ENCODE peak calls at places on chromosomes 2 and 18, in four cellular contexts. W is heart right ventricle, L is fibroblast of pulmonary artery, Y is spleen. G is an unnamed sample.

GRCh38 chr2:182763311-182763912 is 47.4 kb downstream of the DNAJC10 start:
- DNase-seq in W (peak), L (peak), Y (no peak), G (no peak)

GRCh38 chr2:38907743-38908562 is 18.3 kb downstream of the ARHGEF33 start:
- DNase-seq in W (no peak), L (no peak), Y (no peak), G (peak)

GRCh38 chr2:7405861-7406715 is 488.9 kb downstream of the RNF144A start:
- DNase-seq in W (peak), L (no peak), Y (no peak), G (no peak)

GRCh38 chr18:74331404-74331803 is 15.8 kb downstream of the C18orf63 start:
- DNase-seq in W (no peak), L (peak), Y (no peak), G (no peak)

GRCh38 chr2:227154976-227155375 is 9.0 kb downstream of the COL4A4 start:
- DNase-seq in W (peak), L (peak), Y (no peak), G (no peak)

GRCh38 chr2:105746177-105747080 is 1.7 kb downstream of the NCK2 start:
- DNase-seq in W (peak), L (no peak), Y (peak), G (peak)

GRCh38 chr2:71611781-71612545 is 158.6 kb downstream of the DYSF start:
- DNase-seq in W (no peak), L (no peak), Y (no peak), G (no peak)

GRCh38 chr18:48470484-48471180 is 61.4 kb upstream of the ZBTB7C start:
- DNase-seq in W (no peak), L (peak), Y (no peak), G (no peak)

GRCh38 chr2:207902822-207903221 is 122.5 kb downstream of the PLEKHM3 start:
- DNase-seq in W (no peak), L (peak), Y (no peak), G (no peak)

GRCh38 chr2:10146366-10147005 is 23.9 kb downstream of the RRM2 start:
- DNase-seq in W (no peak), L (no peak), Y (peak), G (no peak)

GRCh38 chr2:207528980-207529329 is 807 bp upstream of the CREB1 start:
- DNase-seq in W (peak), L (peak), Y (no peak), G (no peak)

GRCh38 chr2:235144291-235144690 is 192.5 kb downstream of the SH3BP4 start:
- DNase-seq in W (no peak), L (no peak), Y (no peak), G (no peak)

GRCh38 chr18:22466608-22467390 is 49.1 kb upstream of the CTAGE1 start:
- DNase-seq in W (peak), L (peak), Y (no peak), G (no peak)

GRCh38 chr2:182372661-182373060 is 54.2 kb downstream of the PDE1A start:
- DNase-seq in W (peak), L (peak), Y (no peak), G (no peak)

GRCh38 chr2:27884546-27884945 is 5.6 kb downstream of the RBKS start:
- DNase-seq in W (no peak), L (no peak), Y (no peak), G (no peak)

GRCh38 chr2:172813314-172813888 is 77.8 kb downstream of the RAPGEF4 start:
- DNase-seq in W (peak), L (peak), Y (no peak), G (no peak)

GRCh38 chr18:2147424-2147823 is 423.9 kb downstream of the METTL4 start:
- DNase-seq in W (no peak), L (peak), Y (no peak), G (no peak)

GRCh38 chr2:173649527-173650219 is 295.0 kb downstream of the CDCA7 start:
- DNase-seq in W (no peak), L (no peak), Y (no peak), G (no peak)

GRCh38 chr2:186687774-186688173 is 6.1 kb upstream of the FAM171B start:
- DNase-seq in W (no peak), L (peak), Y (no peak), G (no peak)

GRCh38 chr18:62885804-62886203 is 170.5 kb downstream of the PHLPP1 start:
- DNase-seq in W (no peak), L (no peak), Y (no peak), G (no peak)

GRCh38 chr2:162312853-162313252 is 5.6 kb downstream of the IFIH1 start:
- DNase-seq in W (no peak), L (no peak), Y (no peak), G (no peak)

GRCh38 chr2:193350509-193350908 is 1155.8 kb upstream of the TMEFF2 start:
- DNase-seq in W (no peak), L (no peak), Y (no peak), G (no peak)

GRCh38 chr2:68590702-68591101 is 52.7 kb upstream of the PROKR1 start:
- DNase-seq in W (no peak), L (no peak), Y (no peak), G (no peak)

GRCh38 chr18:51241226-51241625 is 43.7 kb upstream of the MEX3C start:
- DNase-seq in W (no peak), L (no peak), Y (no peak), G (no peak)

GRCh38 chr2:219082332-219082958 is 21.7 kb upstream of the IHH start:
- DNase-seq in W (peak), L (peak), Y (no peak), G (no peak)

GRCh38 chr2:196584903-196585302 is 54.6 kb upstream of the CCDC150 start:
- DNase-seq in W (no peak), L (no peak), Y (no peak), G (no peak)

GRCh38 chr2:1593371-1594205 is 150.7 kb downstream of the PXDN start:
- DNase-seq in W (no peak), L (peak), Y (peak), G (no peak)

GRCh38 chr2:70300771-70301343 is 1.0 kb downstream of the FAM136A start:
- DNase-seq in W (no peak), L (no peak), Y (no peak), G (no peak)
- TF ChIP-seq CTCF in W (no peak), L (no peak), Y (no peak), G (no peak)

DNA sequence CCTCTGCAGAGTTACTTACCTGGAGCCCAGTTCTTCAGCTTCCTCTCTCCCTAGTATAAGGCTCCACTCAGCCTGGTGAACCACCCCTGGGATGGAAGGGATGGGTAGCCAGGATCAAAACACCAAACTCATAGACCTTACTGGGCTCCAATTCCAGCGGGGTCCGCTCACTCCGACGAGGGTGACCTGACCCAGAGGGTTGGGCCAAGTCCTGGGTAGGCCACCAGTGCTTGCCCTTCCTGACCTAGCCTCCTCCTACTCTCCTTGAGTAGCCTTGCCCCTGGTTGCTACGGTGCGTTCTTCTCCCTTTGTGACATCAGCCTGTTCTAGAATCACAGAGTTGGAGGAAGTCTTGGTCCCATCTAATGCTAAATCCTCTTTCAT is 513 bp upstream of the STAT4 start:
- DNase-seq in W (no peak), L (no peak), Y (peak), G (no peak)
- H3K4me3 ChIP-seq in W (peak), L (no peak), Y (peak), G (peak)

GRCh38 chr2:236176417-236176816 is 8.2 kb upstream of the GBX2 start:
- DNase-seq in W (no peak), L (peak), Y (no peak), G (no peak)
- TF ChIP-seq CTCF in W (no peak), L (peak), Y (no peak), G (peak)

GRCh38 chr2:176130917-176131616 is 1.6 kb downstream of the HOXD8 start:
- DNase-seq in W (no peak), L (no peak), Y (no peak), G (no peak)
- H3K4me3 ChIP-seq in W (peak), L (no peak), Y (peak), G (no peak)

GRCh38 chr2:78540255-78540654 is 485.2 kb upstream of the REG3G start:
- DNase-seq in W (no peak), L (no peak), Y (no peak), G (no peak)

GRCh38 chr2:78541088-78541450 is 484.4 kb upstream of the REG3G start:
- DNase-seq in W (no peak), L (no peak), Y (no peak), G (no peak)

GRCh38 chr2:78546843-78547242 is 478.7 kb upstream of the REG3G start:
- DNase-seq in W (no peak), L (no peak), Y (no peak), G (no peak)

GRCh38 chr2:78541451-78542267 is 483.8 kb upstream of the REG3G start:
- DNase-seq in W (no peak), L (no peak), Y (no peak), G (no peak)
- TF ChIP-seq CTCF in W (no peak), L (no peak), Y (no peak), G (no peak)

DNA sequence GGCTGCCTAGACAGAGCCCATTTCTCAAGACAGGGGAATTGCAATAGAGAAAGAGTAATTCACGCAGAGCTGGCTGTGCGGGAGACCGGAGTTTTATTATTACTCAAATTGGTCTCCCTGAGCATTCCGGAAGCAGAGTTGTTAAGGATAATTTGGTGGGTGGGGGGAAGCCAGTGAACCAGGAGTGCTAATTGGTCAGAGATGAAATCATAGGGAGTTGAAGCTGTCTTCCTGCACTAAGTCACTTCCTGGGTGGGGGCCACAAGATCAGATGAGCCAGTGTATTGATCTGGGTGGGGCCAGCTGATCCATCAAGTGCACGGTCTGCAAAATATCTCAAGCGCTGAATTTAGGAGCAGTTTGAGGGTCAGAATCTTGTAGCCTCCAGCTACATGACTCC is 84.8 kb downstream of the RTN4 start:
- DNase-seq in W (no peak), L (no peak), Y (no peak), G (no peak)
- H3K4me3 ChIP-seq in W (no peak), L (no peak), Y (no peak), G (no peak)

DNA sequence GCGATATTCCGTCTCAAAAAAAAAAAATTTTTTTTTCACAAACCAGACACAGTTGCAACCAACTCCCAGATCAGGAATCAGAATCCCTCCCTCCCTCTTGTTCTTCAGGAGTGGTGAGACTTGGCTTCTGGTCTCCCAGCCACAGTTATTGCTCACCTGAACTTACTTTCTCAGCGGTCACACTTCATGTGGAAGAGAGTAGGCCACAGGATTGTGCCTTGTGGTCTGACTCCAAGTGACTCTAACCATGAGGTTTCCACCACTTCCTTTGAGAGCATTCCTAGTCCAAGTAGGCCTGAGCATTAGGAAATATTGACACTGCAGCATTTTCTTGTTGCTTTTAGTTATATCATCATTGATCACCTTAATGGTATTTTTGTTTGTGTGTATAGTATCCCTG is 12.1 kb downstream of the FMNL2 start:
- DNase-seq in W (no peak), L (peak), Y (no peak), G (no peak)
- TF ChIP-seq CTCF in W (no peak), L (no peak), Y (no peak), G (no peak)